ENCODE peak calls at places on chromosome 14, in seven cellular contexts. K is neural crest cell, O is activated T-cell treated with anti-CD3 and anti-CD28 coated beads for 1 hour, L is lung microvascular endothelial cell, F is amygdala, N is amniotic stem cell, X is LoVo. E is an unnamed sample.

GRCh38 chr14:92598549-92598905 is 84.9 kb downstream of the RIN3 start:
- DNase-seq in K (no peak), O (no peak), L (no peak), F (no peak), N (no peak), X (no peak), E (no peak)

GRCh38 chr14:95562892-95563685 is 28.2 kb downstream of the GLRX5 start:
- DNase-seq in K (no peak), O (no peak), L (peak), F (no peak), N (no peak), X (no peak), E (no peak)

GRCh38 chr14:22836301-22837058 is at the start of gene MMP14:
- DNase-seq in K (peak), O (no peak), L (peak), F (no peak), N (peak), X (peak), E (peak)

GRCh38 chr14:55127491-55127951 is 1.5 kb upstream of the LGALS3 start:
- DNase-seq in K (no peak), O (no peak), L (no peak), F (no peak), N (no peak), X (peak), E (peak)

GRCh38 chr14:91649930-91650329 is 82.0 kb downstream of the CATSPERB start:
- DNase-seq in K (no peak), O (peak), L (peak), F (no peak), N (no peak), X (peak), E (peak)

GRCh38 chr14:41482861-41483260 is 123.8 kb upstream of the LRFN5 start:
- DNase-seq in K (no peak), O (no peak), L (no peak), F (no peak), N (no peak), X (no peak), E (no peak)

GRCh38 chr14:81219821-81220487 is 805 bp downstream of the GTF2A1 start:
- DNase-seq in K (peak), O (peak), L (peak), F (no peak), N (no peak), X (peak), E (peak)

GRCh38 chr14:99790201-99790977 is 2.8 kb upstream of the EML1 start:
- DNase-seq in K (no peak), O (no peak), L (no peak), F (no peak), N (no peak), X (no peak), E (no peak)

GRCh38 chr14:99820702-99821331 is 27.6 kb downstream of the EML1 start:
- DNase-seq in K (no peak), O (no peak), L (no peak), F (no peak), N (no peak), X (no peak), E (no peak)

GRCh38 chr14:22194669-22195068 is 394.4 kb downstream of the DAD1 start:
- DNase-seq in K (no peak), O (no peak), L (no peak), F (no peak), N (no peak), X (no peak), E (no peak)

GRCh38 chr14:30131698-30132097 is 204.1 kb upstream of the PRKD1 start:
- DNase-seq in K (no peak), O (no peak), L (no peak), F (no peak), N (no peak), X (no peak), E (no peak)

GRCh38 chr14:28773917-28774691 is 7.5 kb downstream of the FOXG1 start:
- DNase-seq in K (no peak), O (no peak), L (peak), F (peak), N (no peak), X (no peak), E (peak)

GRCh38 chr14:102993523-102993922 is 63.8 kb downstream of the CDC42BPB start:
- DNase-seq in K (no peak), O (no peak), L (peak), F (no peak), N (peak), X (peak), E (peak)

GRCh38 chr14:42222924-42223471 is 616.3 kb downstream of the LRFN5 start:
- DNase-seq in K (no peak), O (no peak), L (no peak), F (no peak), N (no peak), X (no peak), E (peak)

GRCh38 chr14:51147183-51147582 is 52.3 kb upstream of the TRIM9 start:
- DNase-seq in K (no peak), O (no peak), L (no peak), F (no peak), N (no peak), X (no peak), E (no peak)

GRCh38 chr14:35533357-35534129 is 421 bp upstream of the INSM2 start:
- DNase-seq in K (peak), O (no peak), L (peak), F (peak), N (no peak), X (peak), E (peak)

GRCh38 chr14:87522575-87522974 is 470.4 kb downstream of the GALC start:
- DNase-seq in K (no peak), O (no peak), L (no peak), F (no peak), N (no peak), X (no peak), E (peak)

GRCh38 chr14:36300337-36300736 is 20.1 kb downstream of the MBIP start:
- DNase-seq in K (no peak), O (no peak), L (peak), F (no peak), N (no peak), X (peak), E (no peak)

GRCh38 chr14:28652782-28653181 is 113.8 kb upstream of the FOXG1 start:
- DNase-seq in K (no peak), O (no peak), L (no peak), F (no peak), N (peak), X (no peak), E (no peak)

GRCh38 chr14:51069065-51069464 is 25.8 kb downstream of the TRIM9 start:
- DNase-seq in K (no peak), O (no peak), L (no peak), F (no peak), N (no peak), X (no peak), E (no peak)

GRCh38 chr14:73369433-73369832 is 88.9 kb downstream of the NUMB start:
- DNase-seq in K (no peak), O (no peak), L (no peak), F (no peak), N (no peak), X (no peak), E (no peak)

GRCh38 chr14:34692348-34692747 is 22.0 kb downstream of the CFL2 start:
- DNase-seq in K (no peak), O (no peak), L (no peak), F (no peak), N (no peak), X (no peak), E (no peak)

E was measured in hepatocyte.